ENCODE peak calls at places on chromosomes 7 and 10, in eight cellular contexts. F, E, R, O, K, L, B and S are unnamed samples.

GRCh38 chr7:92071032-92071431 is 63.2 kb downstream of the CYP51A1 start:
- DNase-seq in F (no peak), E (no peak), R (peak), O (no peak), K (no peak), L (no peak), B (no peak), S (no peak)

GRCh38 chr10:102918817-102919236 is 733 bp downstream of the CNNM2 start:
- DNase-seq in F (peak), E (no peak), R (no peak), O (peak), K (no peak), L (no peak), B (no peak), S (no peak)

GRCh38 chr10:49350138-49350537 is 45.8 kb downstream of the DRGX start:
- DNase-seq in F (no peak), E (no peak), R (no peak), O (no peak), K (no peak), L (no peak), B (no peak), S (no peak)

GRCh38 chr10:120426306-120426705 is 30.7 kb upstream of the PLPP4 start:
- DNase-seq in F (peak), E (no peak), R (no peak), O (no peak), K (no peak), L (no peak), B (no peak), S (no peak)

GRCh38 chr7:151399305-151399601 is 10.6 kb downstream of the WDR86 start:
- DNase-seq in F (no peak), E (no peak), R (no peak), O (no peak), K (no peak), L (no peak), B (no peak), S (no peak)

GRCh38 chr7:150717821-150718420 is 1.5 kb downstream of the GIMAP1 start:
- DNase-seq in F (no peak), E (no peak), R (no peak), O (no peak), K (no peak), L (no peak), B (no peak), S (no peak)

GRCh38 chr10:48364659-48365405 is 58.4 kb downstream of the MAPK8 start:
- DNase-seq in F (peak), E (no peak), R (peak), O (no peak), K (peak), L (peak), B (no peak), S (no peak)

GRCh38 chr7:17095951-17096350 is 202.5 kb upstream of the AHR start:
- DNase-seq in F (no peak), E (no peak), R (no peak), O (no peak), K (no peak), L (no peak), B (no peak), S (no peak)

GRCh38 chr10:3745582-3745981 is 39.4 kb downstream of the KLF6 start:
- DNase-seq in F (no peak), E (no peak), R (no peak), O (no peak), K (peak), L (no peak), B (no peak), S (no peak)

GRCh38 chr10:123455861-123456260 is 210.3 kb upstream of the GPR26 start:
- DNase-seq in F (no peak), E (no peak), R (no peak), O (no peak), K (no peak), L (no peak), B (no peak), S (no peak)

GRCh38 chr7:50214141-50214670 is 90.3 kb upstream of the IKZF1 start:
- DNase-seq in F (no peak), E (no peak), R (no peak), O (no peak), K (no peak), L (no peak), B (no peak), S (no peak)

GRCh38 chr10:46020871-46021553 is 9.4 kb downstream of the NCOA4 start:
- DNase-seq in F (peak), E (no peak), R (peak), O (no peak), K (no peak), L (peak), B (no peak), S (no peak)

GRCh38 chr7:42233166-42233565 is 3.8 kb downstream of the GLI3 start:
- DNase-seq in F (peak), E (no peak), R (peak), O (no peak), K (no peak), L (no peak), B (peak), S (no peak)

GRCh38 chr7:151213826-151214225 is 3.5 kb upstream of the H2BK1 start:
- DNase-seq in F (no peak), E (no peak), R (no peak), O (no peak), K (no peak), L (no peak), B (no peak), S (no peak)

GRCh38 chr10:122497241-122497640 is 35.9 kb downstream of the HTRA1 start:
- DNase-seq in F (no peak), E (no peak), R (no peak), O (no peak), K (no peak), L (no peak), B (no peak), S (no peak)

GRCh38 chr7:76349313-76349885 is 9.4 kb downstream of the YWHAG start:
- DNase-seq in F (no peak), E (no peak), R (no peak), O (no peak), K (no peak), L (no peak), B (no peak), S (no peak)

GRCh38 chr7:108211382-108212201 is 81.4 kb upstream of the LAMB4 start:
- DNase-seq in F (peak), E (no peak), R (peak), O (no peak), K (peak), L (no peak), B (peak), S (no peak)

GRCh38 chr10:121322046-121322445 is 276.2 kb downstream of the FGFR2 start:
- DNase-seq in F (no peak), E (no peak), R (no peak), O (no peak), K (no peak), L (no peak), B (no peak), S (no peak)

GRCh38 chr10:90087197-90088007 is 386.0 kb downstream of the KIF20B start:
- DNase-seq in F (peak), E (no peak), R (peak), O (no peak), K (no peak), L (no peak), B (no peak), S (no peak)

GRCh38 chr7:101602484-101603241 is 26.4 kb downstream of the MYL10 start:
- DNase-seq in F (peak), E (peak), R (peak), O (peak), K (peak), L (peak), B (peak), S (peak)

GRCh38 chr7:76011437-76011836 is 17.0 kb upstream of the TMEM120A start:
- DNase-seq in F (peak), E (no peak), R (peak), O (no peak), K (no peak), L (peak), B (no peak), S (no peak)

GRCh38 chr7:107390921-107391320 is 78.9 kb upstream of the GPR22 start:
- DNase-seq in F (no peak), E (no peak), R (no peak), O (no peak), K (no peak), L (no peak), B (peak), S (no peak)

GRCh38 chr10:4431114-4431862 is 394.7 kb upstream of the AKR1E2 start:
- DNase-seq in F (peak), E (no peak), R (peak), O (no peak), K (no peak), L (peak), B (peak), S (no peak)

GRCh38 chr7:82105463-82105862 is 335.6 kb upstream of the HGF start:
- DNase-seq in F (peak), E (no peak), R (peak), O (no peak), K (no peak), L (peak), B (no peak), S (no peak)

GRCh38 chr7:16028103-16028502 is 341.6 kb upstream of the MEOX2 start:
- DNase-seq in F (peak), E (no peak), R (peak), O (no peak), K (no peak), L (peak), B (no peak), S (no peak)

GRCh38 chr10:121774404-121774803 is 153.4 kb downstream of the ATE1 start:
- DNase-seq in F (peak), E (no peak), R (peak), O (no peak), K (no peak), L (no peak), B (no peak), S (no peak)

GRCh38 chr10:131725736-131726459 is 174.9 kb upstream of the PPP2R2D start:
- DNase-seq in F (no peak), E (no peak), R (no peak), O (no peak), K (no peak), L (no peak), B (peak), S (no peak)

GRCh38 chr10:119667562-119668328 is 16.6 kb downstream of the BAG3 start:
- DNase-seq in F (peak), E (no peak), R (peak), O (no peak), K (no peak), L (peak), B (peak), S (no peak)

GRCh38 chr10:102775973-102776669 is 32.4 kb downstream of the WBP1L start:
- DNase-seq in F (peak), E (no peak), R (peak), O (no peak), K (no peak), L (peak), B (peak), S (peak)

GRCh38 chr10:136465-136762 is 1.2 kb downstream of the ZMYND11 start:
- DNase-seq in F (no peak), E (no peak), R (no peak), O (no peak), K (no peak), L (no peak), B (no peak), S (no peak)

GRCh38 chr10:4931587-4931986 is 31.6 kb upstream of the AKR1C1 start:
- DNase-seq in F (no peak), E (no peak), R (no peak), O (no peak), K (no peak), L (no peak), B (no peak), S (no peak)

GRCh38 chr7:151769189-151769821 is 107.6 kb downstream of the PRKAG2 start:
- DNase-seq in F (no peak), E (no peak), R (no peak), O (no peak), K (no peak), L (no peak), B (no peak), S (no peak)

GRCh38 chr7:79877874-79878465 is 256.7 kb upstream of the GNAI1 start:
- DNase-seq in F (peak), E (no peak), R (no peak), O (no peak), K (no peak), L (no peak), B (no peak), S (no peak)